ENCODE peak calls at places on chromosomes 4 and X, in five cellular contexts. F is HepG2, E is H1, U is GM12878, D is K562. K is an unnamed sample.
A peak's percentile ranks its signal among the peaks of the same experiment; 100 is the strongest.

GRCh38 chrX:109472939-109473713 is 8.8 kb downstream of the GUCY2F start:
- DNase-seq in E (peak; percentile 48), U (no peak), D (no peak), F (peak; percentile 42), K (peak; percentile 27)

GRCh38 chrX:24242649-24243556 is 71.0 kb downstream of the SUPT20HL2 start:
- DNase-seq in D (no peak), U (peak; percentile 95), E (no peak), F (peak; percentile 9), K (no peak)

GRCh38 chrX:65677954-65678469 is 10.6 kb downstream of the MSN start:
- DNase-seq in D (no peak), U (no peak), E (no peak), F (no peak), K (peak; percentile 26)

GRCh38 chr4:107220976-107221375 is 184.9 kb upstream of the DKK2 start:
- DNase-seq in D (no peak), U (no peak), E (no peak), F (no peak), K (no peak)

GRCh38 chr4:84673475-84674230 is 90.7 kb downstream of the CDS1 start:
- DNase-seq in E (no peak), U (no peak), D (no peak), F (no peak), K (peak; percentile 39)

GRCh38 chr4:174152717-174153466 is 130.6 kb downstream of the FBXO8 start:
- DNase-seq in F (no peak), D (no peak), E (no peak), U (no peak), K (no peak)

GRCh38 chr4:96343836-96344235 is 503.9 kb downstream of the PDHA2 start:
- DNase-seq in F (no peak), E (no peak), D (no peak), U (no peak), K (no peak)

GRCh38 chr4:37733230-37733904 is 47.2 kb upstream of the RELL1 start:
- DNase-seq in D (no peak), F (peak; percentile 80), E (no peak), U (no peak), K (no peak)

GRCh38 chr4:159768011-159768410 is 665.1 kb downstream of the RAPGEF2 start:
- DNase-seq in U (no peak), F (no peak), D (no peak), E (no peak), K (no peak)

GRCh38 chr4:4519296-4519898 is 22.5 kb downstream of the STX18 start:
- DNase-seq in U (no peak), D (peak; percentile 38), F (no peak), E (no peak), K (peak; percentile 12)

GRCh38 chr4:171676555-171677215 is 136.5 kb upstream of the GALNTL6 start:
- DNase-seq in F (no peak), U (peak; percentile 59), E (no peak), D (no peak), K (no peak)

GRCh38 chr4:182536221-182536620 is 293.0 kb downstream of the TENM3 start:
- DNase-seq in E (no peak), D (no peak), F (no peak), U (no peak), K (no peak)

GRCh38 chrX:47564438-47565085 is 3.6 kb downstream of the ARAF start:
- DNase-seq in U (no peak), D (no peak), F (no peak), E (no peak), K (no peak)

GRCh38 chr4:77695769-77696168 is 90.1 kb downstream of the CXCL13 start:
- DNase-seq in D (no peak), E (no peak), U (no peak), F (peak; percentile 56), K (peak; percentile 86)

GRCh38 chr4:36476135-36476534 is 194.7 kb downstream of the DTHD1 start:
- DNase-seq in U (no peak), F (no peak), D (no peak), E (no peak), K (no peak)

GRCh38 chr4:15232725-15233597 is 194.9 kb upstream of the C1QTNF7 start:
- DNase-seq in D (no peak), F (peak; percentile 33), U (no peak), E (no peak), K (no peak)

GRCh38 chrX:97199501-97199900 is 315.8 kb downstream of the RPA4 start:
- DNase-seq in U (no peak), D (no peak), E (no peak), F (no peak), K (no peak)

GRCh38 chrX:54066841-54067240 is 22.6 kb upstream of the PHF8 start:
- DNase-seq in E (no peak), D (no peak), F (no peak), U (no peak), K (no peak)

GRCh38 chr4:20544645-20545044 is 155.6 kb upstream of the PACRGL start:
- DNase-seq in E (no peak), F (peak; percentile 14), U (no peak), D (peak; percentile 10), K (peak; percentile 8)

GRCh38 chr4:123559955-123560669 is 163.5 kb downstream of the SPRY1 start:
- DNase-seq in D (no peak), U (no peak), F (peak; percentile 68), E (no peak), K (no peak)

GRCh38 chr4:41505161-41505653 is 32.8 kb upstream of the LIMCH1 start:
- DNase-seq in D (no peak), U (no peak), F (no peak), E (no peak), K (no peak)

GRCh38 chrX:72394518-72395163 is 88.9 kb upstream of the CITED1 start:
- DNase-seq in U (no peak), D (no peak), F (no peak), E (no peak), K (no peak)

GRCh38 chrX:13502590-13502989 is 66.8 kb upstream of the EGFL6 start:
- DNase-seq in U (no peak), D (no peak), E (no peak), F (no peak), K (no peak)

GRCh38 chr4:139223682-139224317 is 46.8 kb upstream of the ELF2 start:
- DNase-seq in F (no peak), D (no peak), E (no peak), U (no peak), K (no peak)

GRCh38 chr4:130468340-130468739 is 1372.4 kb downstream of the C4orf33 start:
- DNase-seq in D (no peak), F (no peak), U (no peak), E (no peak), K (no peak)

GRCh38 chrX:111467896-111468295 is 43.5 kb upstream of the SERTM2 start:
- DNase-seq in D (no peak), F (no peak), E (no peak), U (no peak), K (no peak)

GRCh38 chrX:110531873-110532272 is 173.2 kb downstream of the RTL9 start:
- DNase-seq in D (no peak), U (no peak), F (no peak), E (no peak), K (no peak)

GRCh38 chr4:71540749-71541269 is 202.0 kb downstream of the SLC4A4 start:
- DNase-seq in D (no peak), U (no peak), E (no peak), F (no peak), K (no peak)

GRCh38 chr4:119059221-119059620 is 76.4 kb upstream of the MYOZ2 start:
- DNase-seq in E (no peak), F (no peak), U (no peak), D (no peak), K (no peak)

GRCh38 chr4:61443813-61444510 is 243.8 kb downstream of the ADGRL3 start:
- DNase-seq in D (no peak), E (no peak), U (no peak), F (peak; percentile 7), K (no peak)

GRCh38 chr4:95362906-95363578 is 185.7 kb downstream of the UNC5C start:
- DNase-seq in U (no peak), E (peak; percentile 55), F (peak; percentile 14), D (peak; percentile 9), K (peak; percentile 32)

GRCh38 chrX:13692771-13693231 is 3.9 kb downstream of the RAB9A start:
- DNase-seq in U (no peak), E (no peak), D (no peak), F (no peak), K (peak; percentile 31)

GRCh38 chr4:157043131-157043530 is 32.8 kb upstream of the GLRB start:
- DNase-seq in F (peak; percentile 2), U (no peak), D (no peak), E (peak; percentile 47), K (no peak)

GRCh38 chrX:39385022-39385421 is 583.8 kb downstream of the MID1IP1 start:
- DNase-seq in U (no peak), F (no peak), D (no peak), E (no peak), K (no peak)

GRCh38 chr4:107034091-107034698 is 1.9 kb downstream of the DKK2 start:
- DNase-seq in D (no peak), E (peak; percentile 71), F (peak; percentile 16), U (no peak), K (no peak)

GRCh38 chrX:8341814-8342590 is 122.6 kb upstream of the VCX3B start:
- DNase-seq in E (no peak), D (no peak), U (no peak), F (no peak), K (no peak)
- TF ChIP-seq RAD21 in E (no peak), D (no peak), U (no peak), F (no peak), K (no peak)

GRCh38 chr4:2786152-2786671 is 6.7 kb upstream of the SH3BP2 start:
- DNase-seq in U (peak; percentile 38), D (no peak), E (no peak), F (no peak), K (no peak)
- TF ChIP-seq ATF3 in U (no peak), D (no peak), E (no peak), F (no peak), K (no peak)

GRCh38 chr4:88963817-88964216 is 93.2 kb downstream of the FAM13A start:
- DNase-seq in D (no peak), E (no peak), F (no peak), U (no peak), K (no peak)
- TF ChIP-seq SRF in D (no peak), E (no peak), F (no peak), U (no peak), K (no peak)

DNA sequence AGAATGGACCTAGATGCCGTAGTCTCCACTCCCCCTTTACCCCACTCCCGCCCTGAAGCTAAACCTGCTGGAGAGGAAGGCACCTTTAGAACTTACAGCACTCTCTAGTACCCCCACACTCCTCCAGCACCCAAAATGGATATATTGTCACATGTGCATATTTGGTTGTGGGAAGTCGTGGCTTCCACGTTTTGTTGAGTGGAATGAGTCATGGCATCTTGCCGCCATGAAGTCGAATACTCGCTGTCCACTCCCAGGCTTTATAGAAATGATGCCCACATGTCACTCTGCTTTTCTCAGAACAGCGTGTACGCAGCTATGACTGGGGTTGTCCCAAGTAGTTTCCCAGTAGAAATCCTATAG is 545 bp downstream of the ABCE1 start:
- DNase-seq in D (no peak), U (no peak), E (no peak), F (peak; percentile 56), K (peak; percentile 23)
- TF ChIP-seq RAD21 in D (no peak), U (no peak), E (no peak), F (no peak), K (no peak)

DNA sequence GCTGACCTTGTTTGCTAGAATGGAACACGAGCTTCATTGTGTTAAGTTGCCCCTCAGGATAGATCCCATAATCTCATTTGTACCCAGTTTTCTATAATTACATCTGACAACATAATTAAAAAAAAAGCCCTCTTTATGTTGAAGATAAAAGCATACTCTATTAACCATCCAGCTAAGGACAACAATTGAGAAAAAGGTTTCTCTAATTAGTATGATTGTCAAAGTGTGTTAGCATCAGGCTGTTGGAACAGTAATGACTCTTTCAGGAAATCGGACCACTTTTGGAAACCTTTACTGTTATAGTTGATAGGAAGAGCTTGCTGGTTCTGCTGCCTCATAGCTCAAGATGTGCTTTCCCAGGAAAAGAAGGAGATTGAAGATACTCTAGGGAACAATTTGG is 172.6 kb downstream of the FHIP1A start:
- DNase-seq in U (no peak), E (no peak), D (no peak), F (no peak), K (no peak)
- TF ChIP-seq ATF3 in U (no peak), E (no peak), D (no peak), F (no peak), K (no peak)